ENCODE peak calls at places on chromosomes 16 and 17, in eight cellular contexts. One of them, this sample, is unnamed. For H3K4me1, the result is how much of the 10 kb centered on the place peaks cover.

GRCh38 chr17:38598536-38598935 is 7.2 kb downstream of the SRCIN1 start:
- DNase-seq in right cardiac atrium: no peak
- DNase-seq in heart left ventricle: no peak
- DNase-seq in uterus: no peak
- DNase-seq in mesendoderm: peak
- DNase-seq in cardiac muscle cell: peak
- DNase-seq in OCI-LY7: peak
- DNase-seq in Peyer's patch: no peak
- DNase-seq in this sample: no peak

GRCh38 chr17:50201226-50201854 is at the start of gene COL1A1:
- DNase-seq in right cardiac atrium: peak
- DNase-seq in uterus: peak
- DNase-seq in cardiac muscle cell: peak
- DNase-seq in Peyer's patch: peak
- DNase-seq in OCI-LY7: no peak
- DNase-seq in heart left ventricle: peak
- DNase-seq in mesendoderm: peak
- DNase-seq in this sample: peak

GRCh38 chr16:11030990-11031510 is 86.7 kb downstream of the CLEC16A start:
- DNase-seq in mesendoderm: no peak
- DNase-seq in right cardiac atrium: no peak
- DNase-seq in uterus: no peak
- DNase-seq in heart left ventricle: no peak
- DNase-seq in OCI-LY7: no peak
- DNase-seq in Peyer's patch: no peak
- DNase-seq in cardiac muscle cell: no peak
- DNase-seq in this sample: no peak

GRCh38 chr16:31136287-31136662 is 748 bp upstream of the PRSS8 start:
- DNase-seq in cardiac muscle cell: no peak
- DNase-seq in right cardiac atrium: no peak
- DNase-seq in Peyer's patch: no peak
- DNase-seq in uterus: no peak
- DNase-seq in heart left ventricle: no peak
- DNase-seq in OCI-LY7: no peak
- DNase-seq in mesendoderm: no peak
- DNase-seq in this sample: no peak

GRCh38 chr16:30741461-30741914 is 6.7 kb upstream of the PHKG2 start:
- DNase-seq in uterus: no peak
- DNase-seq in right cardiac atrium: no peak
- DNase-seq in mesendoderm: peak
- DNase-seq in cardiac muscle cell: peak
- DNase-seq in heart left ventricle: no peak
- DNase-seq in Peyer's patch: peak
- DNase-seq in OCI-LY7: no peak
- DNase-seq in this sample: no peak

GRCh38 chr16:19008770-19009169 is 25.0 kb downstream of the TMC7 start:
- DNase-seq in OCI-LY7: no peak
- DNase-seq in heart left ventricle: no peak
- DNase-seq in uterus: no peak
- DNase-seq in cardiac muscle cell: peak
- DNase-seq in right cardiac atrium: no peak
- DNase-seq in Peyer's patch: no peak
- DNase-seq in mesendoderm: no peak
- DNase-seq in this sample: no peak

GRCh38 chr17:36182176-36183000 is 6.0 kb upstream of the TBC1D3B start:
- DNase-seq in uterus: peak
- DNase-seq in Peyer's patch: no peak
- DNase-seq in cardiac muscle cell: no peak
- DNase-seq in mesendoderm: no peak
- DNase-seq in right cardiac atrium: no peak
- DNase-seq in OCI-LY7: no peak
- DNase-seq in heart left ventricle: no peak
- DNase-seq in this sample: no peak

GRCh38 chr17:63066158-63066808 is 100.2 kb downstream of the TANC2 start:
- DNase-seq in cardiac muscle cell: no peak
- DNase-seq in uterus: no peak
- DNase-seq in right cardiac atrium: no peak
- DNase-seq in Peyer's patch: no peak
- DNase-seq in heart left ventricle: no peak
- DNase-seq in mesendoderm: no peak
- DNase-seq in OCI-LY7: no peak
- DNase-seq in this sample: no peak

GRCh38 chr16:27495191-27495590 is 54.5 kb downstream of the GTF3C1 start:
- DNase-seq in cardiac muscle cell: peak
- DNase-seq in uterus: peak
- DNase-seq in heart left ventricle: no peak
- DNase-seq in right cardiac atrium: peak
- DNase-seq in OCI-LY7: no peak
- DNase-seq in mesendoderm: no peak
- DNase-seq in Peyer's patch: no peak
- DNase-seq in this sample: no peak

GRCh38 chr17:2943971-2944370 is 119.4 kb downstream of the OR1D5 start:
- DNase-seq in uterus: no peak
- DNase-seq in OCI-LY7: no peak
- DNase-seq in cardiac muscle cell: peak
- DNase-seq in mesendoderm: no peak
- DNase-seq in Peyer's patch: no peak
- DNase-seq in heart left ventricle: no peak
- DNase-seq in right cardiac atrium: no peak
- DNase-seq in this sample: no peak

GRCh38 chr17:63996430-63997182 is 1.5 kb upstream of the PRR29 start:
- DNase-seq in mesendoderm: no peak
- DNase-seq in OCI-LY7: no peak
- DNase-seq in cardiac muscle cell: no peak
- DNase-seq in heart left ventricle: peak
- DNase-seq in right cardiac atrium: no peak
- DNase-seq in uterus: peak
- DNase-seq in Peyer's patch: no peak
- DNase-seq in this sample: no peak

GRCh38 chr16:70481929-70482536 is 27.6 kb downstream of the FCSK start:
- DNase-seq in mesendoderm: no peak
- DNase-seq in heart left ventricle: peak
- DNase-seq in cardiac muscle cell: no peak
- DNase-seq in uterus: no peak
- DNase-seq in OCI-LY7: no peak
- DNase-seq in right cardiac atrium: no peak
- DNase-seq in Peyer's patch: no peak
- DNase-seq in this sample: no peak

GRCh38 chr16:4327782-4328579 is 12.1 kb downstream of the GLIS2 start:
- DNase-seq in uterus: peak
- DNase-seq in mesendoderm: peak
- DNase-seq in right cardiac atrium: peak
- DNase-seq in Peyer's patch: peak
- DNase-seq in OCI-LY7: peak
- DNase-seq in heart left ventricle: peak
- DNase-seq in cardiac muscle cell: peak
- DNase-seq in this sample: peak

GRCh38 chr17:50879086-50879485 is 12.9 kb upstream of the TOB1 start:
- DNase-seq in heart left ventricle: no peak
- DNase-seq in OCI-LY7: no peak
- DNase-seq in cardiac muscle cell: no peak
- DNase-seq in right cardiac atrium: no peak
- DNase-seq in Peyer's patch: no peak
- DNase-seq in mesendoderm: no peak
- DNase-seq in uterus: no peak
- DNase-seq in this sample: no peak

GRCh38 chr17:68101992-68102758 is 66.6 kb downstream of the KPNA2 start:
- DNase-seq in right cardiac atrium: no peak
- DNase-seq in Peyer's patch: peak
- DNase-seq in cardiac muscle cell: no peak
- DNase-seq in heart left ventricle: no peak
- DNase-seq in uterus: peak
- DNase-seq in OCI-LY7: peak
- DNase-seq in mesendoderm: no peak
- DNase-seq in this sample: no peak

GRCh38 chr17:78781339-78782304 is at the start of gene CYTH1:
- DNase-seq in cardiac muscle cell: peak
- DNase-seq in OCI-LY7: peak
- DNase-seq in Peyer's patch: peak
- DNase-seq in uterus: peak
- DNase-seq in right cardiac atrium: peak
- DNase-seq in mesendoderm: peak
- DNase-seq in heart left ventricle: peak
- DNase-seq in this sample: no peak

GRCh38 chr17:2058521-2059124 is 3.7 kb downstream of the HIC1 start:
- DNase-seq in mesendoderm: peak
- DNase-seq in uterus: peak
- DNase-seq in OCI-LY7: peak
- DNase-seq in right cardiac atrium: peak
- DNase-seq in cardiac muscle cell: peak
- DNase-seq in Peyer's patch: peak
- DNase-seq in heart left ventricle: peak
- DNase-seq in this sample: no peak

GRCh38 chr17:17783825-17784598 is 52.8 kb downstream of the SREBF1 start:
- DNase-seq in right cardiac atrium: peak
- DNase-seq in cardiac muscle cell: peak
- DNase-seq in mesendoderm: peak
- DNase-seq in OCI-LY7: peak
- DNase-seq in uterus: peak
- DNase-seq in heart left ventricle: peak
- DNase-seq in Peyer's patch: no peak
- DNase-seq in this sample: no peak

GRCh38 chr17:50210249-50211225 is 9.1 kb upstream of the COL1A1 start:
- DNase-seq in OCI-LY7: no peak
- DNase-seq in heart left ventricle: peak
- DNase-seq in right cardiac atrium: peak
- DNase-seq in Peyer's patch: peak
- DNase-seq in cardiac muscle cell: peak
- DNase-seq in mesendoderm: peak
- DNase-seq in uterus: peak
- DNase-seq in this sample: peak

GRCh38 chr17:69320210-69320907 is 6.6 kb downstream of the ABCA5 start:
- DNase-seq in right cardiac atrium: no peak
- DNase-seq in cardiac muscle cell: peak
- DNase-seq in OCI-LY7: no peak
- DNase-seq in heart left ventricle: no peak
- DNase-seq in mesendoderm: no peak
- DNase-seq in uterus: no peak
- DNase-seq in Peyer's patch: no peak
- DNase-seq in this sample: no peak

GRCh38 chr16:89318430-89318758 is 100.9 kb downstream of the ZNF778 start:
- DNase-seq in OCI-LY7: no peak
- DNase-seq in Peyer's patch: no peak
- DNase-seq in right cardiac atrium: no peak
- DNase-seq in mesendoderm: no peak
- DNase-seq in cardiac muscle cell: no peak
- DNase-seq in uterus: no peak
- DNase-seq in heart left ventricle: no peak
- DNase-seq in this sample: no peak
- H3K4me1 ChIP-seq in OCI-LY7: under half
- H3K4me1 ChIP-seq in Peyer's patch: under half
- H3K4me1 ChIP-seq in right cardiac atrium: under half
- H3K4me1 ChIP-seq in mesendoderm: under half
- H3K4me1 ChIP-seq in cardiac muscle cell: under half
- H3K4me1 ChIP-seq in uterus: under half
- H3K4me1 ChIP-seq in heart left ventricle: half or more
- H3K4me1 ChIP-seq in this sample: under half

GRCh38 chr17:72975509-72975908 is 117.0 kb downstream of the SLC39A11 start:
- DNase-seq in mesendoderm: no peak
- DNase-seq in heart left ventricle: no peak
- DNase-seq in Peyer's patch: no peak
- DNase-seq in OCI-LY7: no peak
- DNase-seq in cardiac muscle cell: no peak
- DNase-seq in right cardiac atrium: no peak
- DNase-seq in uterus: no peak
- DNase-seq in this sample: no peak
- H3K4me1 ChIP-seq in mesendoderm: under half
- H3K4me1 ChIP-seq in heart left ventricle: under half
- H3K4me1 ChIP-seq in Peyer's patch: under half
- H3K4me1 ChIP-seq in OCI-LY7: under half
- H3K4me1 ChIP-seq in cardiac muscle cell: under half
- H3K4me1 ChIP-seq in right cardiac atrium: under half
- H3K4me1 ChIP-seq in uterus: under half
- H3K4me1 ChIP-seq in this sample: under half

DNA sequence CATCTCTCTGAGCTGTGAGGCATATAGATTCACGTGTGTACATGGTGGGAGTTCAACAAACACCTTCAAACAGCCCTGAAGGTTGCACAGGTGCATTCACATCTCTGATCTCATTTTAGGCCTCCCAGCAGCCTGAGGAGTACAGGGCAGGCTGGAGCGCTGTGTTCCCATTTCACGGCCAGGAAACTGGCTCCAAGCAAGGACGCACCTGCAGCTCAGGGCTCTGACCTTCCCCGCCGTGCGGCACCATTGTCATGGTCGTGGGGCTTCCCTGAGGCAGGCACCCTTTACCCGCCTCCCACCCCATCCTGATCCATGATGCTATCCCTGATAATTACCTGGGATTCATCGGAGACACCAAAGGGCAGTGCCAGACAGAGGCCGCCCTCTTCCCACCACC is 4.8 kb upstream of the CD300A start:
- DNase-seq in Peyer's patch: no peak
- DNase-seq in mesendoderm: no peak
- DNase-seq in cardiac muscle cell: no peak
- DNase-seq in heart left ventricle: no peak
- DNase-seq in right cardiac atrium: no peak
- DNase-seq in OCI-LY7: no peak
- DNase-seq in uterus: no peak
- DNase-seq in this sample: no peak
- H3K4me1 ChIP-seq in Peyer's patch: under half
- H3K4me1 ChIP-seq in mesendoderm: under half
- H3K4me1 ChIP-seq in cardiac muscle cell: under half
- H3K4me1 ChIP-seq in heart left ventricle: under half
- H3K4me1 ChIP-seq in right cardiac atrium: under half
- H3K4me1 ChIP-seq in OCI-LY7: under half
- H3K4me1 ChIP-seq in uterus: under half
- H3K4me1 ChIP-seq in this sample: under half

GRCh38 chr17:41547378-41547841 is 19.3 kb upstream of the KRT19 start:
- DNase-seq in Peyer's patch: no peak
- DNase-seq in right cardiac atrium: no peak
- DNase-seq in uterus: peak
- DNase-seq in mesendoderm: no peak
- DNase-seq in cardiac muscle cell: peak
- DNase-seq in OCI-LY7: no peak
- DNase-seq in heart left ventricle: no peak
- DNase-seq in this sample: no peak
- H3K4me1 ChIP-seq in Peyer's patch: under half
- H3K4me1 ChIP-seq in right cardiac atrium: under half
- H3K4me1 ChIP-seq in uterus: under half
- H3K4me1 ChIP-seq in mesendoderm: under half
- H3K4me1 ChIP-seq in cardiac muscle cell: under half
- H3K4me1 ChIP-seq in OCI-LY7: under half
- H3K4me1 ChIP-seq in heart left ventricle: under half
- H3K4me1 ChIP-seq in this sample: under half

DNA sequence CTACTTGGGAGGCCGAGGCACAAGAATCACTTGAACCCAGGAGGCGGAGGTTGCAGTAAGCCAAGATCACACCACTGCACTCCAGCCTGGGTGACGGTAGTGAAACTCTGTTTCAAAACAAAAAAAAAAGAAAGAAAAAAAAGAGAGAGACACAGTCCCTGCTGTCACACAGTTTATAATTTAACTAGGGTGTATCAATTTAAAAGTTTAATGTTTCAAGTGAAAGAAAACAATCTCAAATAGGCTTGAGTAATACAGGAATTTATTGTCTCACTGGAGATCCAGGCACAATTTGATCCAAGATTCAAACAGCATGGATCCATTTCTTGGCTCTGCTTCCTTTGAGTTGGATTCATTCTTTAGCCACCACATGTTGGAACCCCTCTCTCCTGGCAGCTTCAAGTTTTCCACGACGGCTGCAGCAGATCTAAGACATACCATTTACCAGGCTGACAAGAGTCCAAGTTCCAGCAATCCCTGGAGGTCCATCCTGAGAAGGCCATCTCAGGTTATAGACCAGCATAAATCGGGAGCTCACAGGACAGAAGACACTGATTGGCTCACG is 97.5 kb downstream of the YPEL2 start:
- DNase-seq in uterus: no peak
- DNase-seq in heart left ventricle: no peak
- DNase-seq in cardiac muscle cell: no peak
- DNase-seq in mesendoderm: no peak
- DNase-seq in right cardiac atrium: no peak
- DNase-seq in OCI-LY7: no peak
- DNase-seq in Peyer's patch: no peak
- DNase-seq in this sample: no peak
- H3K4me1 ChIP-seq in uterus: under half
- H3K4me1 ChIP-seq in heart left ventricle: half or more
- H3K4me1 ChIP-seq in cardiac muscle cell: under half
- H3K4me1 ChIP-seq in mesendoderm: under half
- H3K4me1 ChIP-seq in right cardiac atrium: under half
- H3K4me1 ChIP-seq in OCI-LY7: under half
- H3K4me1 ChIP-seq in Peyer's patch: under half
- H3K4me1 ChIP-seq in this sample: under half